ENCODE peak calls at places on chromosomes 12 and 14, in nine cellular contexts. F, M, T, R, N, X, L, B and J are unnamed samples.

GRCh38 chr12:107684029-107684790 is 1.4 kb upstream of the PWP1 start:
- DNase-seq in F (no peak), M (no peak), T (no peak), R (no peak), N (no peak), X (peak), L (no peak), B (peak), J (no peak)

GRCh38 chr14:67949771-67950170 is 130.2 kb downstream of the RAD51B start:
- DNase-seq in F (no peak), M (no peak), T (no peak), R (no peak), N (no peak), X (no peak), L (no peak), B (no peak), J (no peak)

GRCh38 chr12:95607642-95608041 is 56.4 kb upstream of the USP44 start:
- DNase-seq in F (no peak), M (no peak), T (no peak), R (no peak), N (no peak), X (no peak), L (no peak), B (no peak), J (no peak)

GRCh38 chr12:56029166-56029519 is 8.3 kb downstream of the IKZF4 start:
- DNase-seq in F (no peak), M (no peak), T (no peak), R (no peak), N (no peak), X (peak), L (no peak), B (peak), J (no peak)

GRCh38 chr12:121182222-121182896 is 27.6 kb upstream of the P2RX4 start:
- DNase-seq in F (no peak), M (no peak), T (no peak), R (no peak), N (no peak), X (no peak), L (no peak), B (no peak), J (no peak)

GRCh38 chr12:69933115-69933552 is 108.1 kb downstream of the MYRFL start:
- DNase-seq in F (no peak), M (no peak), T (peak), R (no peak), N (peak), X (no peak), L (no peak), B (no peak), J (no peak)

GRCh38 chr12:92991134-92991533 is 62.0 kb upstream of the EEA1 start:
- DNase-seq in F (no peak), M (no peak), T (no peak), R (no peak), N (no peak), X (no peak), L (no peak), B (no peak), J (no peak)

GRCh38 chr14:64137657-64138290 is 156.4 kb downstream of the ESR2 start:
- DNase-seq in F (no peak), M (no peak), T (peak), R (no peak), N (no peak), X (peak), L (no peak), B (peak), J (no peak)

GRCh38 chr14:64953310-64953654 is 10.7 kb upstream of the GPX2 start:
- DNase-seq in F (no peak), M (no peak), T (no peak), R (no peak), N (no peak), X (no peak), L (no peak), B (no peak), J (no peak)

GRCh38 chr12:87025976-87026375 is 769.8 kb upstream of the MGAT4C start:
- DNase-seq in F (no peak), M (no peak), T (no peak), R (no peak), N (no peak), X (no peak), L (no peak), B (no peak), J (no peak)

GRCh38 chr12:78917513-78917912 is 52.9 kb downstream of the SYT1 start:
- DNase-seq in F (no peak), M (no peak), T (no peak), R (no peak), N (no peak), X (no peak), L (no peak), B (no peak), J (no peak)

GRCh38 chr14:71574976-71575375 is 357.3 kb upstream of the RGS6 start:
- DNase-seq in F (no peak), M (no peak), T (peak), R (no peak), N (no peak), X (peak), L (no peak), B (peak), J (peak)

GRCh38 chr14:69842671-69843407 is 36.4 kb upstream of the SMOC1 start:
- DNase-seq in F (no peak), M (no peak), T (no peak), R (no peak), N (no peak), X (no peak), L (no peak), B (no peak), J (no peak)

GRCh38 chr14:101442451-101442850 is 118.8 kb upstream of the DIO3 start:
- DNase-seq in F (no peak), M (peak), T (no peak), R (no peak), N (no peak), X (no peak), L (no peak), B (no peak), J (no peak)

GRCh38 chr14:99231850-99232401 is 40.1 kb downstream of the BCL11B start:
- DNase-seq in F (no peak), M (no peak), T (peak), R (peak), N (peak), X (no peak), L (peak), B (no peak), J (no peak)

GRCh38 chr12:78156751-78157150 is 326.1 kb downstream of the NAV3 start:
- DNase-seq in F (no peak), M (no peak), T (no peak), R (no peak), N (no peak), X (no peak), L (no peak), B (no peak), J (no peak)

GRCh38 chr12:12810507-12811143 is 2.5 kb upstream of the DDX47 start:
- DNase-seq in F (no peak), M (no peak), T (no peak), R (no peak), N (no peak), X (no peak), L (no peak), B (no peak), J (no peak)

GRCh38 chr14:88961214-88961613 is 136.8 kb downstream of the TTC8 start:
- DNase-seq in F (no peak), M (no peak), T (no peak), R (no peak), N (no peak), X (no peak), L (no peak), B (no peak), J (no peak)

GRCh38 chr12:113162102-113163029 is 12.8 kb downstream of the CFAP73 start:
- DNase-seq in F (no peak), M (no peak), T (peak), R (no peak), N (no peak), X (peak), L (no peak), B (no peak), J (peak)

GRCh38 chr14:77782202-77782601 is 17.7 kb upstream of the ADCK1 start:
- DNase-seq in F (no peak), M (no peak), T (no peak), R (no peak), N (no peak), X (no peak), L (no peak), B (no peak), J (no peak)

GRCh38 chr12:70213707-70214106 is 29.5 kb upstream of the CNOT2 start:
- DNase-seq in F (no peak), M (no peak), T (no peak), R (no peak), N (no peak), X (no peak), L (no peak), B (no peak), J (no peak)

GRCh38 chr12:120705618-120706017 is 4.6 kb upstream of the UNC119B start:
- DNase-seq in F (no peak), M (no peak), T (no peak), R (no peak), N (no peak), X (no peak), L (no peak), B (no peak), J (no peak)

GRCh38 chr12:57630891-57631433 is 2.0 kb downstream of the B4GALNT1 start:
- DNase-seq in F (no peak), M (no peak), T (no peak), R (no peak), N (no peak), X (no peak), L (peak), B (no peak), J (peak)